ENCODE peak calls at places on chromosomes 5 and 9, in four cellular contexts. V is fibroblast of mammary gland, P is progenitor cell of endocrine pancreas, K is heart right ventricle. G is an unnamed sample.

GRCh38 chr5:157455057-157455456 is 5.0 kb upstream of the NIPAL4 start:
- DNase-seq in P (no peak), K (no peak), V (no peak), G (no peak)

GRCh38 chr5:50406874-50407273 is 34.2 kb downstream of the EMB start:
- DNase-seq in P (no peak), V (peak), K (no peak), G (no peak)

GRCh38 chr5:141326088-141326854 is 4.0 kb upstream of the PCDHGA1 start:
- DNase-seq in P (no peak), V (peak), K (peak), G (peak)

GRCh38 chr9:113205449-113206247 is 15.4 kb downstream of the FKBP15 start:
- DNase-seq in K (no peak), P (no peak), V (no peak), G (no peak)

GRCh38 chr9:19223724-19224123 is 6.8 kb upstream of the DENND4C start:
- DNase-seq in K (no peak), V (no peak), P (no peak), G (no peak)

GRCh38 chr5:64074533-64074932 is 91.1 kb upstream of the RNF180 start:
- DNase-seq in P (no peak), V (peak), K (no peak), G (no peak)

GRCh38 chr5:60959156-60959555 is 14.2 kb downstream of the NDUFAF2 start:
- DNase-seq in V (peak), P (no peak), K (no peak), G (no peak)

GRCh38 chr5:77171141-77171910 is 39.2 kb upstream of the PDE8B start:
- DNase-seq in V (no peak), K (no peak), P (no peak), G (no peak)

GRCh38 chr5:23506329-23507236 is 826 bp upstream of the PRDM9 start:
- DNase-seq in P (no peak), V (peak), K (no peak), G (peak)

GRCh38 chr9:80061940-80062339 is 490.2 kb downstream of the TLE4 start:
- DNase-seq in V (peak), P (no peak), K (no peak), G (no peak)

GRCh38 chr9:136584401-136585328 is 38.8 kb upstream of the NOTCH1 start:
- DNase-seq in K (no peak), P (no peak), V (no peak), G (no peak)

GRCh38 chr9:117034862-117035261 is 347.8 kb downstream of the TRIM32 start:
- DNase-seq in K (no peak), P (peak), V (no peak), G (no peak)

GRCh38 chr9:88997646-88998045 is 6.4 kb downstream of the S1PR3 start:
- DNase-seq in K (no peak), P (no peak), V (no peak), G (no peak)

GRCh38 chr9:29514336-29514735 is 1941.1 kb upstream of the C9orf72 start:
- DNase-seq in K (no peak), V (peak), P (no peak), G (peak)

GRCh38 chr9:33158555-33159057 is 8.5 kb downstream of the B4GALT1 start:
- DNase-seq in V (no peak), P (no peak), K (no peak), G (no peak)

GRCh38 chr9:133430244-133430643 is 8.1 kb downstream of the ADAMTS13 start:
- DNase-seq in P (no peak), K (no peak), V (no peak), G (no peak)

GRCh38 chr9:90684776-90685175 is 42.2 kb upstream of the DIRAS2 start:
- DNase-seq in P (no peak), V (no peak), K (no peak), G (no peak)

GRCh38 chr9:86918556-86918955 is 28.8 kb downstream of the GAS1 start:
- DNase-seq in V (no peak), P (no peak), K (no peak), G (no peak)

GRCh38 chr5:172798422-172799215 is 27.6 kb upstream of the DUSP1 start:
- DNase-seq in V (peak), K (no peak), P (no peak), G (no peak)

DNA sequence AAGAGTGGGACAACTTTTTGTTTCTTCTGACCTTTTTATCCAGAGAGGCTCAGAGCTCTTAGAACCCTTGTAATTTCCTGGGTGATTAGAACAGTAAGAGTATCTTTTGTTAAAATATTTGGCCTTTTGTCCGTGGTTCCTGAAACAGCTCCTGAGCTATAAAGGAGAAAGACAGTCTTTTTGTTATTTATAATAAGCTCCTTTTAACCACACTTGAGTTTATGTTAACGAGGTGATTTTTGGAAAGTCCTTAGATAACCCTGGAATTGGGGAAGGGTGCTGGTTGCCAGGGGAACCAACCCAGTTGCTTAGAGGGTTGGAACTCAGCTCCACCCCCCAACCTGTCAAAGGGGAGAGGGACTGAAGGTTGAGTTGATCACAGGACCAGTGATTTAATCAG is 4.8 kb downstream of the ZNF483 start:
- DNase-seq in V (no peak), P (no peak), K (no peak), G (no peak)
- TF ChIP-seq CTCF in V (no peak), P (no peak), K (no peak), G (no peak)

DNA sequence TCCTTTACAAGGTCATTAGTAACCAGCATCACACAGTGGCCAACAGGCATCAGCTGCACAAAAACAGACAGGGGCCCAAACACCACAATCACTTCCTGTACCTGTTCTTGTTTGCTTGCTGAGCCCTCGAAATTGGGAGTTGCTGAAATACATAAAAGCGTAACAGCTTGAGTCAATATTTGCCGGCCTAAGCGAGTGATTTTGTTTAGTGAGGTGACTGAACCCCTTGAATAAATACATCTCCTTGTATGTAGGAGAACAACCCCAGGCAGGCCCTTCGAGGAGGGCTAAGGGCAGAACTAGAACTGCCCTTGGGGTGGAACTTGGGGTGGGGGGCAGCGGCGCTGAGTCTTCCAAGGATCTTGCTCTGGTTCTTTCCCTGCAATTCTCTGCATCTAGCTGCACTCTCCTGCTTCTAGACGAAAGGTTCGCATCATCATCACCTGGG is 502.5 kb downstream of the RASEF start:
- DNase-seq in P (no peak), K (no peak), V (no peak), G (no peak)
- TF ChIP-seq CTCF in P (no peak), K (no peak), V (no peak), G (no peak)

GRCh38 chr9:131358438-131359029 is 35.4 kb upstream of the PRRC2B start:
- DNase-seq in K (no peak), P (no peak), V (no peak), G (no peak)
- TF ChIP-seq CTCF in K (no peak), P (no peak), V (no peak), G (no peak)

DNA sequence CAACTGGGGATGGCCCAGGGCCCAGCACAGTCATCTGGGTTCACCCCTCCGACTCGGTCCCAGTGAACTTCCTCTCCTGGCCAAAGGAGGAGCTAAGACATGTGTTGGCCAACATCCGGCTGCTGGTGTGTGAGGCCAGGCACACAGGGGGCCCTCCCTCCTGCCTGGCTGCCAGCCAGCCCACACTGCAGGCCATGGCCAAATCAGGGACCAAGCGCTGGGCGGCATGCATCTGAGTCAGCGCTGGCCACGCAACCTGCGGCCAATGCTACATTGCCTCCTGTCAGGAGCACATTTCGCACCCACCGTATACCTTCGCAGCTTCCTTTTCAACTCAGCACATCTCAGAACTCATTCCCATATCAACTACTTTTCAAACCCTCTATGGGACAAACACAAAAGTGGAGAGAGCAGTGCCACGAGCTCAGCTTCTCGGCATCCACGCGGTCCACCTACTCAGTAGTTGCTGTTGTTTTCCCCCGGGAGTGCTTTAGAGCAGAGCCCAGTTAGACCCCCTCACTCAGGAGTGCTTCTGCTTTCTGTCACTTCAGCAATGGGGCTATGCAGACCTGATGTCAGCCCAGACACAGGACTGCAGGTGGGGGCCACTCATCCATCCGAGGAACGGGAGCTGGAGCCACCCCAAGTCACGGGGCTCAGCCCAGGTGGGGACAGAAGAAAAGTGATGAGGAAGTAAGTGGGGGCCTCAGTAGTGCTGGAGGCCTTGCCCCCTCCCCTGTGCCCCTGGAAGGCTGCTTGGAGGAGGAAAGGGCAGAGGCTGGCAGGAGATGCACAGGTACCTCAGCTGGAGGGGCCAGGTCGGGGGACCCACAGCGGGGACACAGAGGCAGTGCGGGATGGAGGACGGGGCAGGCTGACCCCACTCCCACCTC is 13.9 kb downstream of the NINJ1 start:
- DNase-seq in P (no peak), V (peak), K (peak), G (peak)
- TF ChIP-seq CTCF in P (peak), V (peak), K (peak), G (no peak)

GRCh38 chr9:21709464-21710058 is 92.9 kb upstream of the MTAP start:
- DNase-seq in V (peak), K (peak), P (peak), G (peak)
- TF ChIP-seq CTCF in V (peak), K (peak), P (peak), G (peak)

GRCh38 chr9:115498338-115498737 is 380.4 kb upstream of the TNC start:
- DNase-seq in K (no peak), V (no peak), P (no peak), G (no peak)
- TF ChIP-seq CTCF in K (no peak), V (no peak), P (no peak), G (no peak)

G was measured in glutamatergic neuron.